ENCODE peak calls at places on chromosome 12, in five cellular contexts. One of them, this sample, is unnamed. For H3K9me3 and H3K36me3, the result is how much of the 10 kb centered on the place peaks cover.

GRCh38 chr12:27305673-27306504 is 26.7 kb upstream of the BMAL2 start:
- DNase-seq in OCI-LY7: peak
- DNase-seq in naive thymus-derived CD4-positive, alpha-beta T cell: peak
- DNase-seq in thoracic aorta: no peak
- DNase-seq in tibial nerve: no peak
- DNase-seq in this sample: peak

GRCh38 chr12:21305666-21306065 is 29.1 kb downstream of the SLCO1A2 start:
- DNase-seq in OCI-LY7: no peak
- DNase-seq in naive thymus-derived CD4-positive, alpha-beta T cell: no peak
- DNase-seq in thoracic aorta: no peak
- DNase-seq in tibial nerve: no peak
- DNase-seq in this sample: no peak

GRCh38 chr12:123474493-123475255 is 16.7 kb downstream of the SNRNP35 start:
- DNase-seq in OCI-LY7: peak
- DNase-seq in naive thymus-derived CD4-positive, alpha-beta T cell: peak
- DNase-seq in thoracic aorta: no peak
- DNase-seq in tibial nerve: no peak
- DNase-seq in this sample: no peak

GRCh38 chr12:51269174-51270066 is 795 bp downstream of the SMAGP start:
- DNase-seq in OCI-LY7: peak
- DNase-seq in naive thymus-derived CD4-positive, alpha-beta T cell: peak
- DNase-seq in thoracic aorta: no peak
- DNase-seq in tibial nerve: peak
- DNase-seq in this sample: peak

GRCh38 chr12:38144049-38144448 is 172.5 kb upstream of the ALG10B start:
- DNase-seq in OCI-LY7: no peak
- DNase-seq in naive thymus-derived CD4-positive, alpha-beta T cell: no peak
- DNase-seq in thoracic aorta: no peak
- DNase-seq in tibial nerve: no peak
- DNase-seq in this sample: no peak

GRCh38 chr12:70236990-70237389 is 6.2 kb upstream of the CNOT2 start:
- DNase-seq in OCI-LY7: no peak
- DNase-seq in naive thymus-derived CD4-positive, alpha-beta T cell: no peak
- DNase-seq in thoracic aorta: no peak
- DNase-seq in tibial nerve: no peak
- DNase-seq in this sample: no peak

GRCh38 chr12:104738371-104738710 is 219.7 kb downstream of the SLC41A2 start:
- DNase-seq in OCI-LY7: no peak
- DNase-seq in naive thymus-derived CD4-positive, alpha-beta T cell: no peak
- DNase-seq in thoracic aorta: no peak
- DNase-seq in tibial nerve: no peak
- DNase-seq in this sample: no peak

GRCh38 chr12:10673660-10674384 is at the start of gene STYK1:
- DNase-seq in OCI-LY7: peak
- DNase-seq in naive thymus-derived CD4-positive, alpha-beta T cell: peak
- DNase-seq in thoracic aorta: no peak
- DNase-seq in tibial nerve: peak
- DNase-seq in this sample: peak

GRCh38 chr12:23555180-23555784 is 394.2 kb downstream of the SOX5 start:
- DNase-seq in OCI-LY7: no peak
- DNase-seq in naive thymus-derived CD4-positive, alpha-beta T cell: no peak
- DNase-seq in thoracic aorta: no peak
- DNase-seq in tibial nerve: no peak
- DNase-seq in this sample: no peak

GRCh38 chr12:97276621-97277020 is 186.0 kb upstream of the RMST start:
- DNase-seq in OCI-LY7: no peak
- DNase-seq in naive thymus-derived CD4-positive, alpha-beta T cell: no peak
- DNase-seq in thoracic aorta: no peak
- DNase-seq in tibial nerve: no peak
- DNase-seq in this sample: no peak

GRCh38 chr12:4855121-4855924 is 54.4 kb upstream of the KCNA1 start:
- DNase-seq in OCI-LY7: peak
- DNase-seq in naive thymus-derived CD4-positive, alpha-beta T cell: peak
- DNase-seq in thoracic aorta: peak
- DNase-seq in tibial nerve: peak
- DNase-seq in this sample: peak

GRCh38 chr12:28176295-28176694 is 14.0 kb upstream of the CCDC91 start:
- DNase-seq in OCI-LY7: no peak
- DNase-seq in naive thymus-derived CD4-positive, alpha-beta T cell: no peak
- DNase-seq in thoracic aorta: no peak
- DNase-seq in tibial nerve: no peak
- DNase-seq in this sample: no peak

GRCh38 chr12:91685917-91686316 is 459.7 kb downstream of the BTG1 start:
- DNase-seq in OCI-LY7: no peak
- DNase-seq in naive thymus-derived CD4-positive, alpha-beta T cell: no peak
- DNase-seq in thoracic aorta: no peak
- DNase-seq in tibial nerve: no peak
- DNase-seq in this sample: no peak

GRCh38 chr12:53023-53734 is 13.4 kb upstream of the IQSEC3 start:
- DNase-seq in OCI-LY7: no peak
- DNase-seq in naive thymus-derived CD4-positive, alpha-beta T cell: no peak
- DNase-seq in thoracic aorta: no peak
- DNase-seq in tibial nerve: no peak
- DNase-seq in this sample: no peak

GRCh38 chr12:106583578-106584103 is 837 bp downstream of the RFX4 start:
- DNase-seq in OCI-LY7: no peak
- DNase-seq in naive thymus-derived CD4-positive, alpha-beta T cell: no peak
- DNase-seq in thoracic aorta: no peak
- DNase-seq in tibial nerve: no peak
- DNase-seq in this sample: peak

GRCh38 chr12:3896851-3897351 is 23.7 kb upstream of the PARP11 start:
- DNase-seq in OCI-LY7: no peak
- DNase-seq in naive thymus-derived CD4-positive, alpha-beta T cell: no peak
- DNase-seq in thoracic aorta: no peak
- DNase-seq in tibial nerve: no peak
- DNase-seq in this sample: no peak

GRCh38 chr12:42322567-42322966 is 3.3 kb downstream of the ZCRB1 start:
- DNase-seq in OCI-LY7: no peak
- DNase-seq in naive thymus-derived CD4-positive, alpha-beta T cell: no peak
- DNase-seq in thoracic aorta: no peak
- DNase-seq in tibial nerve: no peak
- DNase-seq in this sample: no peak

GRCh38 chr12:851913-852312 is 97.6 kb downstream of the RAD52 start:
- DNase-seq in OCI-LY7: no peak
- DNase-seq in naive thymus-derived CD4-positive, alpha-beta T cell: no peak
- DNase-seq in thoracic aorta: no peak
- DNase-seq in tibial nerve: no peak
- DNase-seq in this sample: peak

GRCh38 chr12:111426341-111427185 is 20.8 kb downstream of the SH2B3 start:
- DNase-seq in OCI-LY7: no peak
- DNase-seq in naive thymus-derived CD4-positive, alpha-beta T cell: no peak
- DNase-seq in thoracic aorta: no peak
- DNase-seq in tibial nerve: no peak
- DNase-seq in this sample: no peak

DNA sequence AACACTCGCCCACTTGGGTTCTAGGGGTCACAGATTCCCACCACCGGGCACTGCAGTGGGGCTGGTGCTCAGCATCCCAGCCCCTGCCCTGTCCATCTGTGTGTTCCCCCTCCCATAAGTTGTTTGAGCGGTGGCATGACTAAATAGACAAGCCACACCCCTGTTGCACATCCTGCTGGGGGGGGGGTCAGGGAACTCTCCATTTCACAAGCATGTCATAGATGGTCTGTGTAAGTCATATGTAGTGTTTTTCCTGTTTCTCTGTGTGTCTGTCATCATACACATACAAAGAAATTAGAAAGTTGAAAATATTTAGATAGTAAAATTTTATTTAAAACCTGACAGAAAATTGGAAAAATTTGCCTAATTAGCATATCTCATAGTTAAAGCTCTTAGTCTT is 270.2 kb downstream of the IPO8 start:
- DNase-seq in OCI-LY7: no peak
- DNase-seq in naive thymus-derived CD4-positive, alpha-beta T cell: no peak
- DNase-seq in thoracic aorta: no peak
- DNase-seq in tibial nerve: no peak
- DNase-seq in this sample: no peak
- H3K9me3 ChIP-seq in OCI-LY7: under half
- H3K9me3 ChIP-seq in naive thymus-derived CD4-positive, alpha-beta T cell: under half
- H3K9me3 ChIP-seq in thoracic aorta: under half
- H3K9me3 ChIP-seq in tibial nerve: under half
- H3K9me3 ChIP-seq in this sample: under half

GRCh38 chr12:117145597-117146154 is 44.6 kb downstream of the FBXO21 start:
- DNase-seq in OCI-LY7: no peak
- DNase-seq in naive thymus-derived CD4-positive, alpha-beta T cell: no peak
- DNase-seq in thoracic aorta: no peak
- DNase-seq in tibial nerve: no peak
- DNase-seq in this sample: no peak
- H3K36me3 ChIP-seq in OCI-LY7: half or more
- H3K36me3 ChIP-seq in naive thymus-derived CD4-positive, alpha-beta T cell: half or more
- H3K36me3 ChIP-seq in thoracic aorta: under half
- H3K36me3 ChIP-seq in tibial nerve: under half
- H3K36me3 ChIP-seq in this sample: under half

GRCh38 chr12:34598352-34598827 is 576.1 kb downstream of the ALG10 start:
- DNase-seq in OCI-LY7: no peak
- DNase-seq in naive thymus-derived CD4-positive, alpha-beta T cell: no peak
- DNase-seq in thoracic aorta: no peak
- DNase-seq in tibial nerve: no peak
- DNase-seq in this sample: no peak
- H3K9me3 ChIP-seq in OCI-LY7: under half
- H3K9me3 ChIP-seq in naive thymus-derived CD4-positive, alpha-beta T cell: under half
- H3K9me3 ChIP-seq in thoracic aorta: under half
- H3K9me3 ChIP-seq in tibial nerve: under half
- H3K9me3 ChIP-seq in this sample: under half

DNA sequence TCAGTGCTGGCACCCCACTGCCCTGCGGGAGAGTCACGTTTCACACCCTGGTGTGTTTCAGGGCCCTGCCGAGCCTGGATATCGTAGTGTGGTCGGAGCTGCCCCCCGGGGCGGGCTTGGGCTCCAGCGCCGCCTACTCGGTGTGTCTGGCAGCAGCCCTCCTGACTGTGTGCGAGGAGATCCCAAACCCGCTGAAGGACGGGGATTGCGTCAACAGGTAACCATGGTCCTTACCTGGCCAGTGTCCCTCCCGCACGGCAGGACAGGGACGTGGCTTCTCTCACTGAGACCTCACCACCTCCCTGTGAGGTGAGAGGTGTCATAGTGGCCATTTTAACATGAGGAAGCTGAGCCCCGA is 7.7 kb downstream of the MVK start:
- DNase-seq in OCI-LY7: no peak
- DNase-seq in naive thymus-derived CD4-positive, alpha-beta T cell: no peak
- DNase-seq in thoracic aorta: no peak
- DNase-seq in tibial nerve: no peak
- DNase-seq in this sample: no peak
- H3K36me3 ChIP-seq in OCI-LY7: half or more
- H3K36me3 ChIP-seq in naive thymus-derived CD4-positive, alpha-beta T cell: half or more
- H3K36me3 ChIP-seq in thoracic aorta: under half
- H3K36me3 ChIP-seq in tibial nerve: under half
- H3K36me3 ChIP-seq in this sample: half or more

GRCh38 chr12:34372003-34372402 is 349.7 kb downstream of the ALG10 start:
- DNase-seq in OCI-LY7: no peak
- DNase-seq in naive thymus-derived CD4-positive, alpha-beta T cell: no peak
- DNase-seq in thoracic aorta: no peak
- DNase-seq in tibial nerve: no peak
- DNase-seq in this sample: no peak

GRCh38 chr12:34379142-34379541 is 356.8 kb downstream of the ALG10 start:
- DNase-seq in OCI-LY7: no peak
- DNase-seq in naive thymus-derived CD4-positive, alpha-beta T cell: no peak
- DNase-seq in thoracic aorta: no peak
- DNase-seq in tibial nerve: no peak
- DNase-seq in this sample: no peak

GRCh38 chr12:34376133-34376799 is 354.0 kb downstream of the ALG10 start:
- DNase-seq in OCI-LY7: no peak
- DNase-seq in naive thymus-derived CD4-positive, alpha-beta T cell: no peak
- DNase-seq in thoracic aorta: no peak
- DNase-seq in tibial nerve: no peak
- DNase-seq in this sample: no peak

GRCh38 chr12:34373926-34374325 is 351.6 kb downstream of the ALG10 start:
- DNase-seq in OCI-LY7: no peak
- DNase-seq in naive thymus-derived CD4-positive, alpha-beta T cell: no peak
- DNase-seq in thoracic aorta: no peak
- DNase-seq in tibial nerve: no peak
- DNase-seq in this sample: no peak

GRCh38 chr12:34377243-34378035 is 355.1 kb downstream of the ALG10 start:
- DNase-seq in OCI-LY7: no peak
- DNase-seq in naive thymus-derived CD4-positive, alpha-beta T cell: no peak
- DNase-seq in thoracic aorta: no peak
- DNase-seq in tibial nerve: no peak
- DNase-seq in this sample: no peak
- H3K9me3 ChIP-seq in OCI-LY7: under half
- H3K9me3 ChIP-seq in naive thymus-derived CD4-positive, alpha-beta T cell: under half
- H3K9me3 ChIP-seq in thoracic aorta: under half
- H3K9me3 ChIP-seq in tibial nerve: under half
- H3K9me3 ChIP-seq in this sample: under half

DNA sequence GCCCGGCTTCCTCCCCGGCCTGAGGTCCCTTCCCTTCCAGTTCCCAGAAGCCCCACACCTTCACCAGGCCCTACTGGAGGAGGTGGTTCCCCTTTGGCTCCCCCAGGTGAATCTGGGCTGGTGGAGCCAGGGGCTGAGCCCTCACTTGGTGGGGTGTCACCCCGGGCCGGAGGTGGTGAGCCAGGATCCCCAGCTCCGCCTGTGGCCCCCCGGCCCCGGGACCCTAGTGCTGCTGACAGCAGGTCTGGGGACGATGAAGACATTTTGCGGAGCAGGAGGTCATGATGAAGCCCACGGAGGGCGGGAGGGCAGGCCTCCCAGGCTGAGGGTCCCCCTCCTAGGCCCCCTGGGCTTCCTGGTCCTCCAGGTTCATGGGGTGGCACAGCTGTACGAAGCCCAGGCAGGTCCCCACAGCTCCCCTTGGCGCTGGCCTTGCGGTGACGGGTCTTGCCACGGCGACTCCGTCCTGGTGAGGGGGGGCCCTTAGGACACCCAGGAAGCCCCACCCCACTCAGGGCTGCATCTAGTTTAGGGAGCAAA is 16.6 kb downstream of the MAP3K12 start:
- DNase-seq in OCI-LY7: no peak
- DNase-seq in naive thymus-derived CD4-positive, alpha-beta T cell: no peak
- DNase-seq in thoracic aorta: no peak
- DNase-seq in tibial nerve: no peak
- DNase-seq in this sample: no peak
- H3K36me3 ChIP-seq in OCI-LY7: half or more
- H3K36me3 ChIP-seq in naive thymus-derived CD4-positive, alpha-beta T cell: half or more
- H3K36me3 ChIP-seq in thoracic aorta: half or more
- H3K36me3 ChIP-seq in tibial nerve: under half
- H3K36me3 ChIP-seq in this sample: under half

DNA sequence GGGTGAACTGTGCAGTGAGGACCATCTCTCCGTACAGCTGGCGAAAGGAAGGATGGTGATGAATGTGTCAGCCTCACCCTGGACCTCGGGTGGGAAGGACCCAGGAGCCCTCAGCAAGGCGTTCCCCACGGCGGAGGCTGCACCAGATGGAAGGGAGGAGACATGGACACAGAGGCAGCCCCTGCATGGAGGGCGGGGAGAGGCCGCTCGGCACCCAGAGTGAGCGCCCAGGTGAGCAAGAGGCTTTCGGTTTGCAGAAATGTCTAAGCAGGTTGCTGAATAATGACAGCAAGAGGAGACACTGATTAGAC is 109.9 kb downstream of the PIWIL1 start:
- DNase-seq in OCI-LY7: no peak
- DNase-seq in naive thymus-derived CD4-positive, alpha-beta T cell: no peak
- DNase-seq in thoracic aorta: no peak
- DNase-seq in tibial nerve: no peak
- DNase-seq in this sample: no peak
- H3K9me3 ChIP-seq in OCI-LY7: under half
- H3K9me3 ChIP-seq in naive thymus-derived CD4-positive, alpha-beta T cell: under half
- H3K9me3 ChIP-seq in thoracic aorta: under half
- H3K9me3 ChIP-seq in tibial nerve: under half
- H3K9me3 ChIP-seq in this sample: under half